ENCODE peak calls at places on chromosomes 1 and 21, in nine cellular contexts. One of them, this sample, is unnamed.

GRCh38 chr1:203367051-203367450 is 16.1 kb upstream of the FMOD start:
- DNase-seq in uterus: no peak
- DNase-seq in B cell: no peak
- DNase-seq in GM20000: no peak
- DNase-seq in IMR-90: no peak
- DNase-seq in endothelial cell: no peak
- DNase-seq in mesothelial cell of epicardium: no peak
- DNase-seq in heart left ventricle: no peak
- DNase-seq in H9: no peak
- DNase-seq in this sample: no peak

GRCh38 chr1:33459766-33460543 is 12.5 kb upstream of the ZSCAN20 start:
- DNase-seq in IMR-90: peak
- DNase-seq in B cell: no peak
- DNase-seq in uterus: no peak
- DNase-seq in heart left ventricle: no peak
- DNase-seq in endothelial cell: no peak
- DNase-seq in H9: no peak
- DNase-seq in mesothelial cell of epicardium: no peak
- DNase-seq in GM20000: no peak
- DNase-seq in this sample: peak

GRCh38 chr1:22619252-22619651 is 17.2 kb upstream of the C1QA start:
- DNase-seq in IMR-90: no peak
- DNase-seq in H9: no peak
- DNase-seq in endothelial cell: no peak
- DNase-seq in GM20000: no peak
- DNase-seq in B cell: no peak
- DNase-seq in uterus: no peak
- DNase-seq in mesothelial cell of epicardium: no peak
- DNase-seq in heart left ventricle: no peak
- DNase-seq in this sample: peak

GRCh38 chr1:233543338-233544255 is 70.3 kb upstream of the KCNK1 start:
- DNase-seq in B cell: no peak
- DNase-seq in GM20000: no peak
- DNase-seq in heart left ventricle: no peak
- DNase-seq in H9: no peak
- DNase-seq in endothelial cell: no peak
- DNase-seq in mesothelial cell of epicardium: no peak
- DNase-seq in uterus: peak
- DNase-seq in IMR-90: peak
- DNase-seq in this sample: peak

GRCh38 chr1:93221913-93222312 is 41.4 kb downstream of the CCDC18 start:
- DNase-seq in mesothelial cell of epicardium: no peak
- DNase-seq in heart left ventricle: no peak
- DNase-seq in IMR-90: peak
- DNase-seq in B cell: no peak
- DNase-seq in uterus: no peak
- DNase-seq in endothelial cell: no peak
- DNase-seq in GM20000: no peak
- DNase-seq in H9: no peak
- DNase-seq in this sample: peak

GRCh38 chr1:229843627-229844238 is 217.7 kb downstream of the URB2 start:
- DNase-seq in uterus: peak
- DNase-seq in endothelial cell: no peak
- DNase-seq in mesothelial cell of epicardium: no peak
- DNase-seq in IMR-90: no peak
- DNase-seq in GM20000: no peak
- DNase-seq in B cell: no peak
- DNase-seq in heart left ventricle: no peak
- DNase-seq in H9: no peak
- DNase-seq in this sample: peak

GRCh38 chr1:17563494-17564281 is 24.2 kb downstream of the ARHGEF10L start:
- DNase-seq in H9: no peak
- DNase-seq in endothelial cell: no peak
- DNase-seq in B cell: no peak
- DNase-seq in IMR-90: no peak
- DNase-seq in GM20000: no peak
- DNase-seq in mesothelial cell of epicardium: no peak
- DNase-seq in uterus: no peak
- DNase-seq in heart left ventricle: no peak
- DNase-seq in this sample: no peak

GRCh38 chr1:6859415-6860343 is 74.4 kb downstream of the CAMTA1 start:
- DNase-seq in uterus: no peak
- DNase-seq in H9: no peak
- DNase-seq in IMR-90: peak
- DNase-seq in heart left ventricle: no peak
- DNase-seq in endothelial cell: no peak
- DNase-seq in mesothelial cell of epicardium: no peak
- DNase-seq in B cell: no peak
- DNase-seq in GM20000: no peak
- DNase-seq in this sample: peak

GRCh38 chr1:209652873-209653401 is 712 bp upstream of the LAMB3 start:
- DNase-seq in GM20000: no peak
- DNase-seq in H9: peak
- DNase-seq in mesothelial cell of epicardium: peak
- DNase-seq in heart left ventricle: peak
- DNase-seq in B cell: no peak
- DNase-seq in uterus: no peak
- DNase-seq in endothelial cell: no peak
- DNase-seq in IMR-90: peak
- DNase-seq in this sample: peak

GRCh38 chr1:152514715-152515453 is 602 bp downstream of the CRCT1 start:
- DNase-seq in GM20000: no peak
- DNase-seq in IMR-90: no peak
- DNase-seq in B cell: no peak
- DNase-seq in endothelial cell: no peak
- DNase-seq in H9: no peak
- DNase-seq in mesothelial cell of epicardium: no peak
- DNase-seq in heart left ventricle: no peak
- DNase-seq in uterus: no peak
- DNase-seq in this sample: no peak

GRCh38 chr1:10257851-10258250 is 47.5 kb downstream of the KIF1B start:
- DNase-seq in H9: no peak
- DNase-seq in B cell: no peak
- DNase-seq in uterus: no peak
- DNase-seq in endothelial cell: no peak
- DNase-seq in mesothelial cell of epicardium: no peak
- DNase-seq in heart left ventricle: no peak
- DNase-seq in GM20000: no peak
- DNase-seq in IMR-90: no peak
- DNase-seq in this sample: no peak

GRCh38 chr1:221204055-221204833 is 325.0 kb downstream of the HLX start:
- DNase-seq in uterus: no peak
- DNase-seq in B cell: no peak
- DNase-seq in GM20000: no peak
- DNase-seq in endothelial cell: no peak
- DNase-seq in mesothelial cell of epicardium: no peak
- DNase-seq in H9: no peak
- DNase-seq in IMR-90: no peak
- DNase-seq in heart left ventricle: no peak
- DNase-seq in this sample: no peak

GRCh38 chr1:29259802-29260441 is 23.6 kb downstream of the PTPRU start:
- DNase-seq in B cell: peak
- DNase-seq in H9: peak
- DNase-seq in mesothelial cell of epicardium: no peak
- DNase-seq in uterus: peak
- DNase-seq in heart left ventricle: peak
- DNase-seq in endothelial cell: peak
- DNase-seq in IMR-90: no peak
- DNase-seq in GM20000: peak
- DNase-seq in this sample: no peak

GRCh38 chr1:215081566-215082531 is 688 bp upstream of the KCNK2 start:
- DNase-seq in H9: peak
- DNase-seq in IMR-90: peak
- DNase-seq in endothelial cell: no peak
- DNase-seq in GM20000: no peak
- DNase-seq in uterus: no peak
- DNase-seq in mesothelial cell of epicardium: no peak
- DNase-seq in B cell: no peak
- DNase-seq in heart left ventricle: no peak
- DNase-seq in this sample: no peak

GRCh38 chr1:56029329-56030003 is 549.9 kb downstream of the PLPP3 start:
- DNase-seq in heart left ventricle: no peak
- DNase-seq in mesothelial cell of epicardium: no peak
- DNase-seq in GM20000: no peak
- DNase-seq in endothelial cell: no peak
- DNase-seq in B cell: no peak
- DNase-seq in uterus: no peak
- DNase-seq in H9: no peak
- DNase-seq in IMR-90: peak
- DNase-seq in this sample: no peak

GRCh38 chr1:234571692-234572091 is 38.3 kb downstream of the IRF2BP2 start:
- DNase-seq in B cell: no peak
- DNase-seq in H9: no peak
- DNase-seq in uterus: no peak
- DNase-seq in heart left ventricle: no peak
- DNase-seq in GM20000: no peak
- DNase-seq in endothelial cell: no peak
- DNase-seq in mesothelial cell of epicardium: no peak
- DNase-seq in IMR-90: no peak
- DNase-seq in this sample: no peak

GRCh38 chr1:96804649-96805048 is 83.1 kb downstream of the PTBP2 start:
- DNase-seq in GM20000: no peak
- DNase-seq in B cell: no peak
- DNase-seq in endothelial cell: no peak
- DNase-seq in H9: no peak
- DNase-seq in mesothelial cell of epicardium: no peak
- DNase-seq in IMR-90: no peak
- DNase-seq in uterus: no peak
- DNase-seq in heart left ventricle: no peak
- DNase-seq in this sample: no peak

GRCh38 chr1:115426990-115427389 is 88.9 kb upstream of the NGF start:
- DNase-seq in B cell: no peak
- DNase-seq in GM20000: no peak
- DNase-seq in endothelial cell: no peak
- DNase-seq in mesothelial cell of epicardium: no peak
- DNase-seq in uterus: no peak
- DNase-seq in heart left ventricle: no peak
- DNase-seq in H9: no peak
- DNase-seq in IMR-90: no peak
- DNase-seq in this sample: no peak
- TF ChIP-seq CTCF in B cell: no peak
- TF ChIP-seq CTCF in GM20000: no peak
- TF ChIP-seq CTCF in endothelial cell: no peak
- TF ChIP-seq CTCF in mesothelial cell of epicardium: no peak
- TF ChIP-seq CTCF in uterus: no peak
- TF ChIP-seq CTCF in heart left ventricle: no peak
- TF ChIP-seq CTCF in H9: no peak
- TF ChIP-seq CTCF in IMR-90: no peak
- TF ChIP-seq CTCF in this sample: no peak

GRCh38 chr1:243474906-243475305 is 219.1 kb downstream of the SDCCAG8 start:
- DNase-seq in endothelial cell: no peak
- DNase-seq in mesothelial cell of epicardium: no peak
- DNase-seq in GM20000: no peak
- DNase-seq in H9: no peak
- DNase-seq in B cell: no peak
- DNase-seq in heart left ventricle: no peak
- DNase-seq in IMR-90: no peak
- DNase-seq in uterus: no peak
- DNase-seq in this sample: no peak

GRCh38 chr1:243473281-243474210 is 217.7 kb downstream of the SDCCAG8 start:
- DNase-seq in endothelial cell: no peak
- DNase-seq in B cell: no peak
- DNase-seq in IMR-90: peak
- DNase-seq in H9: peak
- DNase-seq in GM20000: peak
- DNase-seq in uterus: no peak
- DNase-seq in heart left ventricle: no peak
- DNase-seq in mesothelial cell of epicardium: no peak
- DNase-seq in this sample: no peak

GRCh38 chr1:243477676-243478075 is 221.8 kb downstream of the SDCCAG8 start:
- DNase-seq in GM20000: no peak
- DNase-seq in uterus: no peak
- DNase-seq in H9: no peak
- DNase-seq in endothelial cell: no peak
- DNase-seq in heart left ventricle: no peak
- DNase-seq in IMR-90: no peak
- DNase-seq in mesothelial cell of epicardium: no peak
- DNase-seq in B cell: no peak
- DNase-seq in this sample: no peak

GRCh38 chr1:243474384-243474851 is 218.6 kb downstream of the SDCCAG8 start:
- DNase-seq in mesothelial cell of epicardium: no peak
- DNase-seq in endothelial cell: no peak
- DNase-seq in H9: peak
- DNase-seq in B cell: peak
- DNase-seq in GM20000: no peak
- DNase-seq in heart left ventricle: no peak
- DNase-seq in IMR-90: no peak
- DNase-seq in uterus: no peak
- DNase-seq in this sample: no peak

GRCh38 chr1:243475966-243476365 is 220.1 kb downstream of the SDCCAG8 start:
- DNase-seq in IMR-90: peak
- DNase-seq in endothelial cell: peak
- DNase-seq in GM20000: no peak
- DNase-seq in H9: peak
- DNase-seq in B cell: no peak
- DNase-seq in uterus: no peak
- DNase-seq in heart left ventricle: no peak
- DNase-seq in mesothelial cell of epicardium: no peak
- DNase-seq in this sample: peak
- TF ChIP-seq CTCF in IMR-90: peak
- TF ChIP-seq CTCF in endothelial cell: no peak
- TF ChIP-seq CTCF in GM20000: no peak
- TF ChIP-seq CTCF in H9: peak
- TF ChIP-seq CTCF in B cell: no peak
- TF ChIP-seq CTCF in uterus: no peak
- TF ChIP-seq CTCF in heart left ventricle: no peak
- TF ChIP-seq CTCF in mesothelial cell of epicardium: no peak
- TF ChIP-seq CTCF in this sample: no peak

GRCh38 chr1:54848134-54848948 is 38.7 kb downstream of the DHCR24 start:
- DNase-seq in heart left ventricle: no peak
- DNase-seq in endothelial cell: no peak
- DNase-seq in GM20000: no peak
- DNase-seq in uterus: no peak
- DNase-seq in mesothelial cell of epicardium: no peak
- DNase-seq in IMR-90: no peak
- DNase-seq in B cell: no peak
- DNase-seq in H9: no peak
- DNase-seq in this sample: no peak
- TF ChIP-seq CTCF in heart left ventricle: no peak
- TF ChIP-seq CTCF in endothelial cell: no peak
- TF ChIP-seq CTCF in GM20000: no peak
- TF ChIP-seq CTCF in uterus: no peak
- TF ChIP-seq CTCF in mesothelial cell of epicardium: no peak
- TF ChIP-seq CTCF in IMR-90: no peak
- TF ChIP-seq CTCF in B cell: no peak
- TF ChIP-seq CTCF in H9: peak
- TF ChIP-seq CTCF in this sample: no peak

DNA sequence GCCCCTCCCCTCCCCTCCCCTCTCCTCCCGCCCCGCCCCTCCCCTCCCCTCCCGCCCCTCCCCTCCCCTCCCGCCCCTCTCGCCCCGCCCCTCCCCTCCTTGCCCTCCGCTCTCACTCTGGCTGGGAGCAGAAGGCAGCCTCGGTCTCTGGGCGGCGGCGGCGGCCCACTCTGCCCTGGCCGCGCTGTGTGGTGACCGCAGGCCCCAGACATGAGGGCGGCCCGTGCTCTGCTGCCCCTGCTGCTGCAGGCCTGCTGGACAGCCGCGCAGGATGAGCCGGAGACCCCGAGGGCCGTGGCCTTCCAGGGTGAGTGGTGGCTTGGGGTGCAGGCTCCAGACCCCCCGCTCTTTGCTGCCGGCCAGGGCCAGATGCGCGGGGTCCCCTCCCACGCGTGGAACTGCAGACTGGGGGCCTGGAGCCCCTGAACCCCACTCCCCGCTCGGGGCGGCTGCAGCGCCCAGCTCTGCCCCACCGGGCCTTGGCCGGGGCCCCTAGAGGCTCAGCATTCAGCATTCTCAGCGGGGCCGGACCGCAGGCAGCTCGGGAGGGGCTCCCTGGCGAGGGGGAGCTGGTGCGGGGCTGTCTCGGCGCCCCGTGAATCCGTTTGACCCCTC is at the start of gene COL6A1:
- DNase-seq in GM20000: peak
- DNase-seq in uterus: peak
- DNase-seq in H9: peak
- DNase-seq in IMR-90: peak
- DNase-seq in B cell: peak
- DNase-seq in mesothelial cell of epicardium: peak
- DNase-seq in endothelial cell: peak
- DNase-seq in heart left ventricle: peak
- DNase-seq in this sample: no peak
- TF ChIP-seq CTCF in GM20000: no peak
- TF ChIP-seq CTCF in uterus: peak
- TF ChIP-seq CTCF in H9: no peak
- TF ChIP-seq CTCF in IMR-90: no peak
- TF ChIP-seq CTCF in B cell: no peak
- TF ChIP-seq CTCF in mesothelial cell of epicardium: no peak
- TF ChIP-seq CTCF in endothelial cell: no peak
- TF ChIP-seq CTCF in heart left ventricle: no peak
- TF ChIP-seq CTCF in this sample: no peak